ENCODE peak calls at places on chromosome 19, in four cellular contexts. One of them, this sample, is unnamed.

GRCh38 chr19:1266116-1266817 is 2.9 kb upstream of the CIRBP start:
- DNase-seq in tibial nerve: no peak
- DNase-seq in A549: peak
- DNase-seq in ovary: peak
- DNase-seq in this sample: peak

GRCh38 chr19:13781547-13781946 is 7.3 kb downstream of the C19orf53 start:
- DNase-seq in tibial nerve: peak
- DNase-seq in A549: no peak
- DNase-seq in ovary: peak
- DNase-seq in this sample: no peak

GRCh38 chr19:38718747-38719543 is 25.3 kb downstream of the CAPN12 start:
- DNase-seq in tibial nerve: no peak
- DNase-seq in A549: no peak
- DNase-seq in ovary: no peak
- DNase-seq in this sample: no peak

GRCh38 chr19:47511128-47511517 is 3.7 kb downstream of the NAPA start:
- DNase-seq in tibial nerve: peak
- DNase-seq in A549: no peak
- DNase-seq in ovary: peak
- DNase-seq in this sample: no peak

GRCh38 chr19:45643024-45643926 is 4.1 kb upstream of the EML2 start:
- DNase-seq in tibial nerve: peak
- DNase-seq in A549: peak
- DNase-seq in ovary: peak
- DNase-seq in this sample: peak

GRCh38 chr19:34502582-34503545 is 21.3 kb downstream of the WTIP start:
- DNase-seq in tibial nerve: no peak
- DNase-seq in A549: peak
- DNase-seq in ovary: peak
- DNase-seq in this sample: no peak

GRCh38 chr19:18473003-18473705 is 35.2 kb upstream of the ISYNA1 start:
- DNase-seq in tibial nerve: no peak
- DNase-seq in A549: no peak
- DNase-seq in ovary: no peak
- DNase-seq in this sample: no peak

GRCh38 chr19:1719519-1719918 is 33.8 kb upstream of the ONECUT3 start:
- DNase-seq in tibial nerve: no peak
- DNase-seq in A549: no peak
- DNase-seq in ovary: no peak
- DNase-seq in this sample: no peak

GRCh38 chr19:49056101-49056901 is 1.2 kb downstream of the CGB7 start:
- DNase-seq in tibial nerve: peak
- DNase-seq in A549: peak
- DNase-seq in ovary: peak
- DNase-seq in this sample: peak

GRCh38 chr19:958967-959685 is 25.0 kb upstream of the WDR18 start:
- DNase-seq in tibial nerve: no peak
- DNase-seq in A549: peak
- DNase-seq in ovary: no peak
- DNase-seq in this sample: no peak

GRCh38 chr19:17871878-17872250 is at the start of gene SLC5A5:
- DNase-seq in tibial nerve: no peak
- DNase-seq in A549: no peak
- DNase-seq in ovary: no peak
- DNase-seq in this sample: no peak

GRCh38 chr19:455851-456546 is 4.8 kb downstream of the SHC2 start:
- DNase-seq in tibial nerve: no peak
- DNase-seq in A549: no peak
- DNase-seq in ovary: no peak
- DNase-seq in this sample: no peak

GRCh38 chr19:39671739-39672363 is 16.1 kb downstream of the LGALS16 start:
- DNase-seq in tibial nerve: no peak
- DNase-seq in A549: peak
- DNase-seq in ovary: no peak
- DNase-seq in this sample: no peak

GRCh38 chr19:40920300-40921004 is 38.4 kb upstream of the CYP2A7 start:
- DNase-seq in tibial nerve: no peak
- DNase-seq in A549: no peak
- DNase-seq in ovary: no peak
- DNase-seq in this sample: no peak

GRCh38 chr19:18153555-18154134 is 682 bp downstream of the PIK3R2 start:
- DNase-seq in tibial nerve: no peak
- DNase-seq in A549: no peak
- DNase-seq in ovary: peak
- DNase-seq in this sample: no peak

GRCh38 chr19:29247051-29247450 is 34.1 kb upstream of the UQCRFS1 start:
- DNase-seq in tibial nerve: no peak
- DNase-seq in A549: no peak
- DNase-seq in ovary: no peak
- DNase-seq in this sample: no peak

GRCh38 chr19:50893047-50893737 is 18.0 kb downstream of the KLK4 start:
- DNase-seq in tibial nerve: no peak
- DNase-seq in A549: no peak
- DNase-seq in ovary: no peak
- DNase-seq in this sample: no peak

GRCh38 chr19:17041994-17042393 is 15.4 kb upstream of the CPAMD8 start:
- DNase-seq in tibial nerve: no peak
- DNase-seq in A549: no peak
- DNase-seq in ovary: peak
- DNase-seq in this sample: no peak

GRCh38 chr19:17615889-17616685 is 60.6 kb downstream of the COLGALT1 start:
- DNase-seq in tibial nerve: no peak
- DNase-seq in A549: no peak
- DNase-seq in ovary: no peak
- DNase-seq in this sample: no peak

GRCh38 chr19:12527034-12527836 is 24.0 kb downstream of the ZNF564 start:
- DNase-seq in tibial nerve: no peak
- DNase-seq in A549: no peak
- DNase-seq in ovary: no peak
- DNase-seq in this sample: no peak

GRCh38 chr19:46860846-46861690 is at the start of gene ARHGAP35:
- DNase-seq in tibial nerve: no peak
- DNase-seq in A549: peak
- DNase-seq in ovary: peak
- DNase-seq in this sample: peak

GRCh38 chr19:45424191-45425058 is 708 bp upstream of the ERCC1 start:
- DNase-seq in tibial nerve: no peak
- DNase-seq in A549: peak
- DNase-seq in ovary: peak
- DNase-seq in this sample: no peak

DNA sequence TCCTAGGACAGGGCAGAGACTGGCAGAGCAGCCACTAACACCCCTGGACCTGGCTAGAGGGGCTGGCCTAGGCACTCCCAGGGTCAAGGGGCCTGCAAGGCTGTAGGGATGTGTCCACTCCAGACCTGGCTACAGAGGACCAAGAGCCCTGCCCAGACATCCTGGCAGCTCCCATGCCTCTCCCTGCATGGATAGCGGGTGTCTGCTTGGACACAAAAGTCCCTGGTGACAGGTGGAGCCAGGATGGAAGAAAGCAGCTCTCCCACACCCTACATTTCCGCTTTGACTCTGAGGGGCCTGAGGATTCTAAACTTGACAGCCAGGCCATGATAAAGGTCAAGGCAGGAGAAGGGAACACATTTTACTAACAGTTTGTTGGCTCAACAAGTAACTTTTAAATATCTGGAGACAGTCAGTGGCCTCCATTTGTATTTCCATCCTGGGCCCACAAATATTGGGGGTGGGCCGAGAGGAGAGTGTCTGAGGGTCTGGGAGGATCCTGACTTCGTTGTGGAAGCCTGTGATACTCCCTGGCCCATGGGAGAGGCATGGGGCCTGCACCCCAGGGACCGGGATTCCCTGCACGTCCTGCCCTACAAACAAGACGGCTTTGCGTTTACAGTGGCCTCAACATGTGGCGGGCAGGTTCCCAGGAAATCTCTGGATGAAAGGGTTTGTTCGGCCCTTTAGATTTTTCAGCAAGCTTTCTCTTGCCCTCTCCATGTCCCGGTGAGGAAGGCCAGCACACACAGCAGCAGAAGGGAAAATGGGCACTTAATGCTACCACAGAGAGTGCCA is 19.8 kb upstream of the SLC7A9 start:
- DNase-seq in tibial nerve: no peak
- DNase-seq in A549: no peak
- DNase-seq in ovary: no peak
- DNase-seq in this sample: no peak
- TF ChIP-seq POLR2A in tibial nerve: no peak
- TF ChIP-seq POLR2A in A549: no peak
- TF ChIP-seq POLR2A in ovary: no peak
- TF ChIP-seq POLR2A in this sample: no peak

DNA sequence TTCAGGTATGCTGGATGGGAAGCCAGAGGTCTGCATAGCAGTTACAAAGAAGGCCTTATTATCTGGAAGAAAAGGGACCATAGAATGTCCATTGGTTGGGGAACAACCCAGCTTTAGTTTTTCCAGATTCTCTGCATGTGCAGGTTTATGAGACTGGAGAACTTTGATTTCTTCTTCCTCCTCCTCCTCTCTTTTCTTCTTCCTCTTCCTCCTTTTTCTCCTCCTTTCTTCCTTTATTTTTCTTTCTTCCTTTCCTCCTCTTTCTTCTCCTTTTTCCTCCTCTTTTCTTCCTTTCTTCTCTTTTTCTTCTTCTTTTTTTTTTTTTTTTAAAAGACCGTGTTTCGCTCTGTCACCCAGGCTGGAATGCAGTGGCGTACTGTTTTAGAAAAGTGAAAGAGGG is 30.9 kb downstream of the EPN1 start:
- DNase-seq in tibial nerve: no peak
- DNase-seq in A549: no peak
- DNase-seq in ovary: no peak
- DNase-seq in this sample: no peak
- TF ChIP-seq POLR2A in tibial nerve: no peak
- TF ChIP-seq POLR2A in A549: no peak
- TF ChIP-seq POLR2A in ovary: no peak
- TF ChIP-seq POLR2A in this sample: no peak

DNA sequence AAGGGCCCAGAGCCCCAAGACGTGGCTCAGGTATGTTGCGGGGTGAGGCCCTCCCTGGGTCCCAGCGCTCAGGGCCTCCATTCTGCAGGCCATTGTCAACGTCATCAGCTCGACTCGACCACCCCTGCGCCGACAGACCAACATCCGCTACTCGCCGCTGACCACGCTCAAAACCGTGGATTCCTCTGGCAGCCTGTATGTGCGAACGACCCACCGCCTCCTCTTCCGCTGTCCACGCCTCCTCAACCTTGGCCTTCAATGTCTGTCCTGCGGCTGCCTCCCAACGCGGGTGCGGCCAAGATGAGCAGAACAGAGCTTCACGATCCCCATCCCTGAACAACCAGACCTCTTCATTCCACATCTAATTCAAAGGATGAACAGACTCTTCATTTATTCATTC is 8.2 kb downstream of the RDH8 start:
- DNase-seq in tibial nerve: no peak
- DNase-seq in A549: no peak
- DNase-seq in ovary: no peak
- DNase-seq in this sample: no peak
- TF ChIP-seq POLR2A in tibial nerve: no peak
- TF ChIP-seq POLR2A in A549: no peak
- TF ChIP-seq POLR2A in ovary: no peak
- TF ChIP-seq POLR2A in this sample: no peak

DNA sequence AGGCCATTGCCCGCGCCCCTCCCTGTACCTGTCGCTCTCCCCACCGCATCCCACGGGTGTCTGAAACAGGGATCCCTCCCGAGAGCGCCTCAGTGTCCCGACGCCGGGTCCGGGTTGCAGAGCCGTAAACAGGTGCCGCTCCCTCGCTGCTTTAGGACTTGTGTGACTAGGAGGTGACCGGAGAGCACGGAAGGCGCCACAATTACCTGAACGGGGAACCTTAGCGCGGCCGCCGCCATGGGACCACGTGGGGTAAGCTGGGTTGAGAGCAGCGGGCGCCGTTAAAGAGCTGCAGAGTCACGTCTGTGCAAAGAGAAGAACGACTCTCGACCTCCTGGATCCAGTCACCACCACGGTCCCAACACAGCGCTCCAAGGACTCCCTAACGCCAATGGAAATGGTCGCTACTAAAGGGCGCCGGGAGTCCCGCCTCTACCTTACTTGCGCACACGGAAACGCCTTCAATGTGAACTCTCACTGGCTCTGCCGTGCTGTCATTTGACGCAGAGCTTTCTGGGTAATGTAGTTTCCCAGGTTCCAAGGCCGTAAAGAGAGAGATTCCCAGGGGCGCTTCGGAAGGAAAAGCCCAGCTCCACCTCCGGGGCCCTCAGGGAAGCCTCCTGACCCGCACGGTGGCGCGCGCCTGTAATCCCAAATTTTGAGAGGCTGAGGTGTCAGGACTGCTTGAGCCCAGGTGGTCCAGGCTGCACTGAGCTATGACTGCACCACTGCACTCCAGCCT is at the start of gene ZNF552:
- DNase-seq in tibial nerve: peak
- DNase-seq in A549: peak
- DNase-seq in ovary: peak
- DNase-seq in this sample: peak
- TF ChIP-seq POLR2A in tibial nerve: peak
- TF ChIP-seq POLR2A in A549: peak
- TF ChIP-seq POLR2A in ovary: peak
- TF ChIP-seq POLR2A in this sample: peak

GRCh38 chr19:7920520-7921301 is 573 bp downstream of the SNAPC2 start:
- DNase-seq in tibial nerve: peak
- DNase-seq in A549: peak
- DNase-seq in ovary: peak
- DNase-seq in this sample: peak
- TF ChIP-seq POLR2A in tibial nerve: no peak
- TF ChIP-seq POLR2A in A549: no peak
- TF ChIP-seq POLR2A in ovary: no peak
- TF ChIP-seq POLR2A in this sample: no peak

This sample was measured in GM12892.